ENCODE peak calls at places on chromosomes 2 and 18, in seven cellular contexts. Q, P, O, G, R, N and Y are unnamed samples.

GRCh38 chr2:8296340-8296739 is 385.5 kb upstream of the ID2 start:
- DNase-seq in N (no peak), R (no peak), P (no peak), O (no peak), G (no peak), Q (no peak), Y (no peak)

GRCh38 chr18:27428716-27429475 is 243.8 kb upstream of the CHST9 start:
- DNase-seq in Q (no peak), O (no peak), N (no peak), P (no peak), R (no peak), G (no peak), Y (no peak)

GRCh38 chr2:85447222-85447585 is 28.7 kb downstream of the SH2D6 start:
- DNase-seq in Q (no peak), G (no peak), N (no peak), R (no peak), P (no peak), O (no peak), Y (no peak)

GRCh38 chr2:113182471-113183260 is 8.9 kb downstream of the PSD4 start:
- DNase-seq in G (no peak), R (no peak), Q (no peak), P (no peak), N (no peak), O (no peak), Y (no peak)

GRCh38 chr18:79472176-79472575 is 76.4 kb downstream of the NFATC1 start:
- DNase-seq in P (no peak), N (no peak), G (no peak), R (no peak), O (no peak), Q (no peak), Y (no peak)

GRCh38 chr2:19796036-19796703 is 105.6 kb downstream of the TTC32 start:
- DNase-seq in G (no peak), Q (peak; percentile 45), O (no peak), R (no peak), P (no peak), N (no peak), Y (no peak)

GRCh38 chr2:41989503-41990180 is 58.2 kb upstream of the PKDCC start:
- DNase-seq in G (no peak), Q (peak; percentile 9), N (peak; percentile 37), R (peak; percentile 34), O (no peak), P (no peak), Y (no peak)

GRCh38 chr2:140186201-140186775 is 1406.1 kb upstream of the NXPH2 start:
- DNase-seq in P (no peak), N (no peak), Q (no peak), G (no peak), O (no peak), R (no peak), Y (no peak)

GRCh38 chr2:143347303-143347702 is 218.1 kb downstream of the ARHGAP15 start:
- DNase-seq in Q (no peak), N (no peak), O (no peak), P (no peak), R (no peak), G (no peak), Y (no peak)

GRCh38 chr2:234025475-234025874 is 25.0 kb upstream of the SPP2 start:
- DNase-seq in G (no peak), P (no peak), R (no peak), N (no peak), Q (no peak), O (no peak), Y (no peak)

GRCh38 chr2:239947361-239948045 is 77.6 kb downstream of the NDUFA10 start:
- DNase-seq in N (no peak), G (no peak), R (no peak), Q (no peak), P (peak; percentile 30), O (no peak), Y (no peak)

GRCh38 chr18:9949861-9950260 is 36.0 kb downstream of the VAPA start:
- DNase-seq in O (no peak), Q (no peak), P (no peak), G (no peak), R (no peak), N (no peak), Y (no peak)

GRCh38 chr2:138221358-138221757 is 257.1 kb downstream of the HNMT start:
- DNase-seq in N (no peak), Q (no peak), G (no peak), O (no peak), P (no peak), R (no peak), Y (no peak)

GRCh38 chr2:138219961-138220360 is 255.7 kb downstream of the HNMT start:
- DNase-seq in R (no peak), G (no peak), P (no peak), N (no peak), O (no peak), Q (no peak), Y (no peak)

GRCh38 chr2:138228101-138228500 is 263.8 kb downstream of the HNMT start:
- DNase-seq in N (no peak), Q (no peak), P (no peak), R (no peak), O (no peak), G (no peak), Y (no peak)

GRCh38 chr2:138227195-138227594 is 262.9 kb downstream of the HNMT start:
- DNase-seq in P (no peak), O (no peak), G (no peak), N (no peak), R (no peak), Q (no peak), Y (no peak)

GRCh38 chr2:138223321-138223720 is 259.0 kb downstream of the HNMT start:
- DNase-seq in P (no peak), N (peak; percentile 74), G (no peak), Q (no peak), O (no peak), R (no peak), Y (no peak)
- H3K4me2 ChIP-seq in P (no peak overlapping the region), N (no peak overlapping the region), G (no peak overlapping the region), Q (no peak overlapping the region), O (no peak overlapping the region), R (no peak overlapping the region), Y (no peak overlapping the region)

DNA sequence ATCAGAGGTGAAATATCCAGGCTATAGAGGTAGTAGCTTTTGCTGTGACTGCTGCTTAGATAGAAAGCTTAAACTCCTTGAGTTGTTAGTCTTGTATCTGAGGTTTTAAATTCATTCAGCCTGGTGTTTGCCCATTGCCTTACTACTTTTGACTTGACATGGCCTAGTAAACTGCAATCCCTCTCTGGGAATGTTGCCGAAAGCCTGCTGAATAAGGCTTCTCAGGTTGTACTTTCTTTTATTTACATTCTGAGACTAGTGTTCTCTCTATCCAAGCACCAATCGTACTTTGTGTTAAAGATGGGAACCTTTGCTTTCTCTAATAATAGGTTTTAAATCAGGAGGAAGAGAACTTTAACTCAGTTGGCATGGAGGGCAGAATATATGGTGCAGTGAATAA is 357.6 kb upstream of the CWC22 start:
- DNase-seq in N (no peak), Q (no peak), P (no peak), O (no peak), G (no peak), R (no peak), Y (no peak)
- H2BK120ac ChIP-seq in N (no peak overlapping the region), Q (no peak overlapping the region), P (no peak overlapping the region), O (no peak overlapping the region), G (no peak overlapping the region), R (no peak overlapping the region), Y (no peak overlapping the region)

GRCh38 chr2:133503323-133503722 is 64.9 kb downstream of the NCKAP5 start:
- DNase-seq in N (no peak), R (no peak), G (no peak), P (no peak), Q (no peak), O (no peak), Y (no peak)
- H3K4me2 ChIP-seq in N (no peak overlapping the region), R (no peak overlapping the region), G (no peak overlapping the region), P (no peak overlapping the region), Q (no peak overlapping the region), O (no peak overlapping the region), Y (no peak overlapping the region)

DNA sequence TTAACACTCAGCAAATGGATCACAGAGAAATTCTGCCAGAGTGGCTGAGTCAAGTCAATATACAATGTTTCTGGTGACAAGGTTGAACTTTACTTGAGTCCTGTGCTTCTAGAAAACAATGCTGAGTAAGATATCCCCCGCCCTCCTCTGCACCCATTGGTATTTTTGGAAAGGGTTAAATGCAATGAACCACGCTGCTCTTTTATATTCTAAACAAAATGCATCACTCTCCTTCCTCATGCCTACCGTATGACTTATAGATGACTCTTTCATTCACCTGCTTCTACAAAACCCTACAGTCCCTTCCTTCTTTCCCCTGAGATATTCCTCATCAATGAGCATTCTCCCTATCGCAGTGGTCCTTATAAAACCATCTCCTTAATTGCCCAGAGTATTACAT is 168.8 kb downstream of the TXNL1 start:
- DNase-seq in O (no peak), G (no peak), Q (peak; percentile 8), P (no peak), R (no peak), N (no peak), Y (no peak)
- H2BK120ac ChIP-seq in O (no peak overlapping the region), G (no peak overlapping the region), Q (no peak overlapping the region), P (no peak overlapping the region), R (no peak overlapping the region), N (no peak overlapping the region), Y (no peak overlapping the region)